ENCODE peak calls at places on chromosomes 16 and 17, in five cellular contexts. K, Q, Z, H and W are unnamed samples.
A peak's percentile ranks its signal among the peaks of the same experiment; 100 is the strongest.

GRCh38 chr16:22318690-22319358 is 21.6 kb downstream of the POLR3E start:
- DNase-seq in Q (no peak), Z (peak; percentile 85), H (peak; percentile 38), K (peak; percentile 22), W (peak; percentile 85)

GRCh38 chr16:23278031-23278430 is 24.1 kb upstream of the SCNN1B start:
- DNase-seq in K (no peak), H (no peak), Z (no peak), Q (no peak), W (no peak)

GRCh38 chr17:77432034-77432554 is 291.3 kb downstream of the SEC14L1 start:
- DNase-seq in Q (no peak), Z (no peak), H (no peak), K (no peak), W (no peak)

GRCh38 chr16:69443809-69444611 is 19.6 kb downstream of the CYB5B start:
- DNase-seq in K (peak; percentile 47), H (no peak), Q (peak; percentile 29), Z (no peak), W (no peak)

GRCh38 chr17:66349549-66350245 is 47.3 kb downstream of the PRKCA start:
- DNase-seq in Z (no peak), K (no peak), H (no peak), Q (peak; percentile 26), W (no peak)

GRCh38 chr17:81277421-81277820 is 17.7 kb downstream of the SLC38A10 start:
- DNase-seq in H (no peak), K (peak; percentile 68), Q (peak; percentile 46), Z (no peak), W (peak; percentile 91)

GRCh38 chr16:31131416-31131815 is 4.1 kb downstream of the PRSS8 start:
- DNase-seq in Q (no peak), H (no peak), K (no peak), Z (no peak), W (peak; percentile 81)

GRCh38 chr16:22018559-22018958 is 10.6 kb downstream of the MOSMO start:
- DNase-seq in Z (no peak), H (no peak), K (peak; percentile 44), Q (no peak), W (no peak)

GRCh38 chr17:31393749-31394146 is 2.3 kb downstream of the RAB11FIP4 start:
- DNase-seq in H (no peak), Z (no peak), K (no peak), Q (no peak), W (peak; percentile 82)

GRCh38 chr16:1337486-1337885 is 4.0 kb downstream of the BAIAP3 start:
- DNase-seq in K (no peak), Q (no peak), Z (peak; percentile 81), H (no peak), W (no peak)

GRCh38 chr17:57114085-57114673 is 29.1 kb downstream of the AKAP1 start:
- DNase-seq in K (peak; percentile 6), H (peak; percentile 31), Z (peak; percentile 89), Q (peak; percentile 48), W (peak; percentile 92)